ENCODE peak calls at places on chromosomes 5 and 9, in nine cellular contexts. One of them, this sample, is unnamed.

GRCh38 chr5:128494516-128494915 is 43.5 kb downstream of the FBN2 start:
- DNase-seq in SW 1271: no peak
- DNase-seq in GM12891: no peak
- DNase-seq in erythroblast: no peak
- DNase-seq in GM03348: no peak
- DNase-seq in kidney tubule cell: peak; percentile 3
- DNase-seq in T follicular helper cell: no peak
- DNase-seq in suprapubic skin: no peak
- DNase-seq in iris pigment epithelial cell: peak; percentile 33
- DNase-seq in this sample: no peak

GRCh38 chr5:131821221-131821620 is 24.4 kb upstream of the FNIP1 start:
- DNase-seq in SW 1271: no peak
- DNase-seq in GM12891: no peak
- DNase-seq in erythroblast: no peak
- DNase-seq in GM03348: no peak
- DNase-seq in kidney tubule cell: no peak
- DNase-seq in T follicular helper cell: no peak
- DNase-seq in suprapubic skin: no peak
- DNase-seq in iris pigment epithelial cell: peak; percentile 41
- DNase-seq in this sample: no peak

GRCh38 chr9:3525088-3525835 is 539 bp downstream of the RFX3 start:
- DNase-seq in SW 1271: no peak
- DNase-seq in GM12891: no peak
- DNase-seq in erythroblast: peak; percentile 65
- DNase-seq in GM03348: peak; percentile 42
- DNase-seq in kidney tubule cell: peak; percentile 25
- DNase-seq in T follicular helper cell: no peak
- DNase-seq in suprapubic skin: no peak
- DNase-seq in iris pigment epithelial cell: no peak
- DNase-seq in this sample: no peak

GRCh38 chr5:92998456-92998855 is 582.6 kb downstream of the NR2F1-AS1 start:
- DNase-seq in SW 1271: no peak
- DNase-seq in GM12891: no peak
- DNase-seq in erythroblast: no peak
- DNase-seq in GM03348: no peak
- DNase-seq in kidney tubule cell: no peak
- DNase-seq in T follicular helper cell: no peak
- DNase-seq in suprapubic skin: no peak
- DNase-seq in iris pigment epithelial cell: peak; percentile 31
- DNase-seq in this sample: no peak

GRCh38 chr5:152107225-152107624 is 182.6 kb upstream of the GLRA1 start:
- DNase-seq in SW 1271: no peak
- DNase-seq in GM12891: no peak
- DNase-seq in erythroblast: no peak
- DNase-seq in GM03348: no peak
- DNase-seq in kidney tubule cell: no peak
- DNase-seq in T follicular helper cell: no peak
- DNase-seq in suprapubic skin: no peak
- DNase-seq in iris pigment epithelial cell: no peak
- DNase-seq in this sample: no peak

GRCh38 chr9:120876842-120877240 is at the start of gene PHF19:
- DNase-seq in SW 1271: peak; percentile 55
- DNase-seq in GM12891: peak; percentile 55
- DNase-seq in erythroblast: peak; percentile 84
- DNase-seq in GM03348: peak; percentile 71
- DNase-seq in kidney tubule cell: peak; percentile 42
- DNase-seq in T follicular helper cell: no peak
- DNase-seq in suprapubic skin: no peak
- DNase-seq in iris pigment epithelial cell: peak; percentile 52
- DNase-seq in this sample: no peak

GRCh38 chr5:108259306-108259705 is 122.6 kb downstream of the FBXL17 start:
- DNase-seq in SW 1271: no peak
- DNase-seq in GM12891: no peak
- DNase-seq in erythroblast: no peak
- DNase-seq in GM03348: peak; percentile 27
- DNase-seq in kidney tubule cell: no peak
- DNase-seq in T follicular helper cell: no peak
- DNase-seq in suprapubic skin: no peak
- DNase-seq in iris pigment epithelial cell: peak; percentile 70
- DNase-seq in this sample: no peak

GRCh38 chr9:133127340-133127981 is 6.4 kb upstream of the RALGDS start:
- DNase-seq in SW 1271: no peak
- DNase-seq in GM12891: no peak
- DNase-seq in erythroblast: no peak
- DNase-seq in GM03348: no peak
- DNase-seq in kidney tubule cell: peak; percentile 87
- DNase-seq in T follicular helper cell: peak; percentile 50
- DNase-seq in suprapubic skin: no peak
- DNase-seq in iris pigment epithelial cell: no peak
- DNase-seq in this sample: peak; percentile 43

GRCh38 chr9:31028137-31028536 is 1356.3 kb upstream of the ACO1 start:
- DNase-seq in SW 1271: no peak
- DNase-seq in GM12891: no peak
- DNase-seq in erythroblast: no peak
- DNase-seq in GM03348: no peak
- DNase-seq in kidney tubule cell: no peak
- DNase-seq in T follicular helper cell: no peak
- DNase-seq in suprapubic skin: no peak
- DNase-seq in iris pigment epithelial cell: no peak
- DNase-seq in this sample: no peak